ENCODE peak calls at places on chromosomes 13 and 19, in ten cellular contexts. P is ELF-1; N is AG10803; I is CD8-positive, alpha-beta T cell; A is T-cell; U is endothelial cell; M is midbrain; G is NB4; Z is GM23248; J is activated T-cell treated with anti-CD3 and anti-CD28 coated beads, Interleukin-2, amount 50 U/mL, for 48 hours. Q is an unnamed sample.

GRCh38 chr19:28883241-28883693 is 329.7 kb downstream of the UQCRFS1 start:
- DNase-seq in P (peak), N (peak), I (no peak), A (no peak), U (no peak), M (peak), G (no peak), Z (peak), J (no peak), Q (peak)

GRCh38 chr19:3804429-3804828 is 18.2 kb upstream of the MATK start:
- DNase-seq in P (no peak), N (no peak), I (peak), A (no peak), U (no peak), M (no peak), G (no peak), Z (no peak), J (no peak), Q (no peak)

GRCh38 chr19:18529782-18530181 is 7.9 kb upstream of the ELL start:
- DNase-seq in P (no peak), N (no peak), I (no peak), A (no peak), U (no peak), M (no peak), G (no peak), Z (peak), J (no peak), Q (no peak)

GRCh38 chr13:111095031-111095840 is 19.9 kb upstream of the ARHGEF7 start:
- DNase-seq in P (no peak), N (no peak), I (no peak), A (no peak), U (no peak), M (no peak), G (no peak), Z (no peak), J (no peak), Q (no peak)

GRCh38 chr19:38919837-38920528 is 8.0 kb upstream of the CCER2 start:
- DNase-seq in P (no peak), N (no peak), I (no peak), A (no peak), U (no peak), M (no peak), G (no peak), Z (no peak), J (no peak), Q (no peak)

GRCh38 chr13:113562085-113562749 is 22.3 kb upstream of the TFDP1 start:
- DNase-seq in P (peak), N (peak), I (peak), A (no peak), U (peak), M (peak), G (peak), Z (peak), J (peak), Q (peak)

GRCh38 chr13:42814868-42815267 is 33.5 kb downstream of the FAM216B start:
- DNase-seq in P (no peak), N (peak), I (no peak), A (no peak), U (no peak), M (no peak), G (no peak), Z (peak), J (no peak), Q (peak)

GRCh38 chr19:19261350-19262189 is 11.5 kb downstream of the TM6SF2 start:
- DNase-seq in P (peak), N (no peak), I (no peak), A (no peak), U (no peak), M (no peak), G (peak), Z (peak), J (no peak), Q (no peak)

GRCh38 chr13:20489185-20489820 is 36.4 kb downstream of the CRYL1 start:
- DNase-seq in P (no peak), N (no peak), I (no peak), A (peak), U (no peak), M (peak), G (no peak), Z (no peak), J (no peak), Q (no peak)

GRCh38 chr13:35855531-35856019 is 275.6 kb downstream of the DCLK1 start:
- DNase-seq in P (peak), N (peak), I (no peak), A (no peak), U (no peak), M (no peak), G (no peak), Z (peak), J (no peak), Q (peak)

GRCh38 chr13:76503756-76504155 is 382.4 kb downstream of the KCTD12 start:
- DNase-seq in P (no peak), N (no peak), I (no peak), A (no peak), U (no peak), M (no peak), G (no peak), Z (no peak), J (no peak), Q (no peak)

GRCh38 chr19:37572203-37572602 is 22.4 kb downstream of the ZNF571 start:
- DNase-seq in P (no peak), N (peak), I (no peak), A (no peak), U (no peak), M (no peak), G (peak), Z (peak), J (no peak), Q (no peak)

GRCh38 chr19:7670150-7670784 is 1.4 kb downstream of the RETN start:
- DNase-seq in P (no peak), N (no peak), I (peak), A (no peak), U (no peak), M (no peak), G (peak), Z (peak), J (peak), Q (no peak)

GRCh38 chr19:38233740-38234251 is 9.8 kb upstream of the DPF1 start:
- DNase-seq in P (peak), N (peak), I (peak), A (peak), U (peak), M (peak), G (peak), Z (peak), J (peak), Q (peak)

GRCh38 chr19:2235396-2236284 is 489 bp downstream of the PLEKHJ1 start:
- DNase-seq in P (peak), N (no peak), I (no peak), A (peak), U (no peak), M (no peak), G (peak), Z (peak), J (no peak), Q (no peak)

GRCh38 chr13:113001251-113002140 is 32.5 kb downstream of the MCF2L start:
- DNase-seq in P (peak), N (no peak), I (no peak), A (no peak), U (no peak), M (peak), G (no peak), Z (peak), J (no peak), Q (peak)

GRCh38 chr13:110551284-110551683 is 10.2 kb downstream of the RAB20 start:
- DNase-seq in P (no peak), N (no peak), I (no peak), A (no peak), U (no peak), M (no peak), G (no peak), Z (no peak), J (no peak), Q (no peak)

GRCh38 chr13:24619302-24619701 is 60.9 kb upstream of the ATP12A start:
- DNase-seq in P (no peak), N (no peak), I (no peak), A (no peak), U (no peak), M (no peak), G (peak), Z (no peak), J (no peak), Q (no peak)

GRCh38 chr19:11480081-11480926 is 542 bp downstream of the ELAVL3 start:
- DNase-seq in P (no peak), N (no peak), I (no peak), A (no peak), U (no peak), M (peak), G (peak), Z (no peak), J (no peak), Q (no peak)

GRCh38 chr19:50327461-50328256 is 1.5 kb downstream of the KCNC3 start:
- DNase-seq in P (no peak), N (no peak), I (no peak), A (no peak), U (no peak), M (no peak), G (no peak), Z (no peak), J (no peak), Q (no peak)

GRCh38 chr19:32917612-32917996 is 48.0 kb upstream of the SLC7A9 start:
- DNase-seq in P (no peak), N (no peak), I (no peak), A (no peak), U (no peak), M (no peak), G (no peak), Z (no peak), J (no peak), Q (no peak)

GRCh38 chr19:45358213-45358792 is 12.1 kb downstream of the ERCC2 start:
- DNase-seq in P (no peak), N (no peak), I (no peak), A (no peak), U (no peak), M (no peak), G (no peak), Z (no peak), J (no peak), Q (no peak)

GRCh38 chr13:113787694-113788093 is 28.7 kb downstream of the TMEM255B start:
- DNase-seq in P (no peak), N (no peak), I (no peak), A (no peak), U (no peak), M (no peak), G (no peak), Z (no peak), J (no peak), Q (no peak)

GRCh38 chr13:95500136-95500718 is 52.3 kb upstream of the CLDN10 start:
- DNase-seq in P (peak), N (no peak), I (no peak), A (no peak), U (no peak), M (no peak), G (no peak), Z (no peak), J (no peak), Q (no peak)

GRCh38 chr19:12723643-12724426 is at the start of gene TNPO2:
- DNase-seq in P (peak), N (peak), I (peak), A (peak), U (peak), M (no peak), G (peak), Z (peak), J (peak), Q (peak)

Q was measured in AG08395.